ENCODE peak calls at places on chromosomes 7 and 10, in seven cellular contexts. K, F, U, G, V, O and J are unnamed samples.
A peak's percentile ranks its signal among the peaks of the same experiment; 100 is the strongest.

GRCh38 chr10:19707376-19707775 is 108.9 kb upstream of the PLXDC2 start:
- DNase-seq in K (no peak), F (no peak), U (peak; percentile 23), G (no peak), V (no peak), O (no peak), J (no peak)

GRCh38 chr10:66755474-66755873 is 170.4 kb upstream of the LRRTM3 start:
- DNase-seq in K (no peak), F (no peak), U (no peak), G (no peak), V (no peak), O (no peak), J (no peak)

GRCh38 chr7:20598479-20599419 is 16.7 kb upstream of the ABCB5 start:
- DNase-seq in K (no peak), F (peak; percentile 71), U (peak; percentile 81), G (no peak), V (peak; percentile 64), O (peak; percentile 51), J (peak; percentile 73)

GRCh38 chr7:54705436-54705835 is 53.6 kb downstream of the SEC61G start:
- DNase-seq in K (no peak), F (peak; percentile 37), U (peak; percentile 40), G (no peak), V (no peak), O (no peak), J (no peak)

GRCh38 chr10:133527779-133528271 is 662 bp downstream of the CYP2E1 start:
- DNase-seq in K (no peak), F (no peak), U (no peak), G (no peak), V (no peak), O (no peak), J (no peak)

GRCh38 chr7:10910447-10910846 is 63.2 kb upstream of the PHF14 start:
- DNase-seq in K (no peak), F (no peak), U (no peak), G (no peak), V (no peak), O (no peak), J (no peak)

GRCh38 chr10:23405540-23405939 is 33.3 kb upstream of the OTUD1 start:
- DNase-seq in K (no peak), F (peak; percentile 92), U (peak; percentile 82), G (no peak), V (peak; percentile 77), O (no peak), J (no peak)

GRCh38 chr10:61125560-61126250 is 181.7 kb upstream of the RHOBTB1 start:
- DNase-seq in K (no peak), F (no peak), U (no peak), G (no peak), V (no peak), O (no peak), J (no peak)

GRCh38 chr7:6395898-6396582 is 51.7 kb downstream of the DAGLB start:
- DNase-seq in K (no peak), F (no peak), U (no peak), G (no peak), V (no peak), O (no peak), J (no peak)

GRCh38 chr7:83925860-83926259 is 268.7 kb downstream of the SEMA3A start:
- DNase-seq in K (no peak), F (peak; percentile 18), U (no peak), G (no peak), V (no peak), O (no peak), J (no peak)

DNA sequence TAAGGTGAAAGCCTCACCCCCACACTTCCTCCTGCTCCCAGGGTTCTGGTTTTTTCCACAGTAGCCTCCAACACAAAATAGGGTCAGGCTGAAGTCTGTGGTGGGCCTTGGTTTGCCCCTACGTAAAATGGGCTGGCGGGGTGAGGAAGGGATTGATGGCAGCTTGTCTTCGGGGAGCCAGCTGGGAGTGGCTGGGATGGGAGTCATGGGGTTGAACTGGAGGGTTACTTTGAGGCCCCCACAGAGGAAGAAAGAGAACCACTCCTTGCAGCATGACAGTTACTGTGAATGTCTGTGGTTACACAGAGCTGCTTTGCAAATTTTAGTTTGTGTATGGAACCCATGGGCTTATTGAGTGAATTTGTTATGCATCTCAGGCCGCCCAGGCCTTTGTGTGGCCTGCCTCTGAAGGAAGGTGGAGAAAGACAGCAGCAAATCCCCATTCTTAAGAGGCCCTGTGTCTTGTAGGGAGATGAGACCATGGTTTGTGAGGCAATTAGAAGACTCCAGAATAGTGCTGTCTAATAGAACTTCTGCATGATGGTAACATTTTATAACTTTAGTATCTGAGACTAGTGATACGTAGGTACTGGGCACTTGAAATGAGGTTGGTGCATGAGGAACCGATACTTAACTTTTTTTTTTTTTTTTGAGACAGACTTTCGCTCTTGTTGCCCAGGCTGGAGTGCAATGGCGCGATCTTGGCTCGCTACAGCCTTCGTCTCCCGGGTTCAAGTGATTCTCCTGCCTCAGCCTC is 8.1 kb downstream of the TRIM8 start:
- DNase-seq in K (no peak), F (no peak), U (no peak), G (no peak), V (no peak), O (no peak), J (no peak)
- H2BK5ac ChIP-seq in K (no peak overlapping the region), F (no peak overlapping the region), U (no peak overlapping the region), G (no peak overlapping the region), V (no peak overlapping the region), O (peak overlapping the region; percentile 10), J (no peak overlapping the region)

GRCh38 chr7:73735526-73735905 is 3.1 kb downstream of the ABHD11 start:
- DNase-seq in K (no peak), F (no peak), U (no peak), G (no peak), V (no peak), O (no peak), J (no peak)

GRCh38 chr7:73737491-73738219 is 947 bp downstream of the ABHD11 start:
- DNase-seq in K (no peak), F (no peak), U (peak; percentile 35), G (no peak), V (no peak), O (no peak), J (no peak)

GRCh38 chr7:73736885-73737284 is 1.7 kb downstream of the ABHD11 start:
- DNase-seq in K (no peak), F (no peak), U (no peak), G (no peak), V (no peak), O (no peak), J (no peak)

GRCh38 chr7:73732397-73732796 is 6.2 kb downstream of the ABHD11 start:
- DNase-seq in K (no peak), F (no peak), U (no peak), G (no peak), V (no peak), O (no peak), J (no peak)

DNA sequence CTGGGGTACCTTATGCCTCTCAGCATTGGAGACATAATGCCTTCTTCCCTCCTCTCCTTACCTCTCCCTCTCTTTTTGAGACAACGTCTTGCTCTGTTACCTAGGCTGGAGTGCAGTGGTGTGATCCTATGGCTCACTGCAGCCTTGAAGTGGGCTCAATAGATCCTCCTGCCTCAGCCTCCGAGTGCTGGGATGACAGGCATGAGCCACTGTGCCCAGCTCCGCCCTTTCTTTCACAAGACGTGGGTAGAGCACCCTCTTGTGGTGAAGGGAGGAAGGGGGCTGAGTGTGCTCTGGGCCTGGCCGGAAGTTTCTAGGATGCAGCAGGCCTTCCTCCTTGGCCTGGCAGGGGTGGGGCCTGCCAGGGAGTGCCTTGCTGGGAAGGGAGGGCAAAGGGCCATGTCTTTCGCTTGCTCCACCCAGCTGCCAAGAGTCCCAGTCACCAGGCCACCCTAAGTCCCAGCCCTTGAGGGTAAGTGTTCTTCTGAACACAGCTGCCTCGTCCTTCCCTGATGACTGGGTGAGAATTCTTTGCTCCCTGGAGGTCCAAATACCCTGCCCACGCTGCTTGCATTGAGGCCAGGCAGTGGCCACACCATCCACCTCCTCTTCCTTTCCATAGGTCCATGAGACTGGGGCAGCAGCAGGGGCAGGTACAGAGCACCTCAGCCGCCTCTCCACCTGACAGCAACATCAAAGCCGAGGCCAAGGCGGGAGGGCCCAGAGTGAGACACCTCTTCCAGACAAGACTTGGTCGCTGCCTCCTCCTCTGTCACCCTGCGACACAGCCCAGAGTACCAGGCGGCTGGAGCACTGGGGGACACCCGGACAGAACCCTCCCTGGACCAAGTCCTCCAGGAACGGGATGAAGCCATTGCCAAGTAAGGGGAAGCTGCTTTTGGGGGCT is 3.7 kb downstream of the ABHD11 start:
- DNase-seq in K (peak; percentile 94), F (peak; percentile 72), U (peak; percentile 98), G (peak; percentile 91), V (peak; percentile 88), O (peak; percentile 76), J (peak; percentile 94)
- H2BK5ac ChIP-seq in K (no peak overlapping the region), F (peak overlapping the region; percentile 40), U (no peak overlapping the region), G (no peak overlapping the region), V (no peak overlapping the region), O (peak overlapping the region; percentile 44), J (no peak overlapping the region)

GRCh38 chr7:101233907-101234547 is 3.6 kb downstream of the CLDN15 start:
- DNase-seq in K (no peak), F (no peak), U (no peak), G (peak; percentile 60), V (no peak), O (no peak), J (peak; percentile 32)
- H2BK5ac ChIP-seq in K (no peak overlapping the region), F (no peak overlapping the region), U (no peak overlapping the region), G (no peak overlapping the region), V (no peak overlapping the region), O (no peak overlapping the region), J (no peak overlapping the region)

DNA sequence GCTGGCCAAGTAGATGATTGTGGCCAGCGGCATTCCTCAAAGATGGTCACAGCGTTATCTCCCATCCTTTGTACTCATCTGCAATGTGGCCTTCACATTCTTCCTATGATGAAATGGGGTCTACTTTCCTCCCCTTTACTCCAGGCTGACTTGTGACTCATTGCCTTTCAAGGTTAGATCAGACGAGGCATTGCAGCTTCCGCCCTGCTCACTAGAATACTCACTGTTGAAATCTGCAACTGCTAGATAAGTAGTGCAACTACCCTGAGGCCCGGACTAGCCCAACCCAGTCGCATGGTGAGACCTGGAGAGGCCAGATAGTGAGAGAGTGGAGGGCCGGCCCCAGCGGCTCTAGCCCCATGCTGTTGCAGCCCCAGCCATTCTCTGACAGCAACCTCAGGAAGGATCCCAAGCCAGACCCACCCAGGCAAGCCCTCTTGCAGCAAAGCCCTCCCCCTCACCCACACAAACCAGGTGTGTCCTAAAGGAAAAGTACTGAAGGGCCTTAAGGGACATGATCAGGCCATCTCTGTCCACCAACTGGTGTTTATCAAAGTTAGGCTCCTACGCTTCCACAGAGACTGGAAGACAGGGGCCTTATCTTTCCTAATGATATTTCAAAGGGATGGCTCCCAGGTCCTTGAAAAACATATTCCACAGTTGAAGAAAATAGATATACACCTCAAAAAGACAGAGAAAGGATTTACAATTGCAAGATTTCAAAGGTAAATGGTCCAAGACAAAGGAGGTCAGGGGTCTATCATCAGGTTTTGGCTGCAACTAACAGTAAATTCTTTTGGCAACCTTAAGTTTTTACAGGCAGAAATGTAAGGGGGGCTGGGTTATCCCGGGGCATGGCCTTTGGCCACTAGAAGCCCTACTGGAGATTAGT is 107.2 kb upstream of the TRIM24 start:
- DNase-seq in K (peak; percentile 34), F (no peak), U (peak; percentile 88), G (no peak), V (no peak), O (no peak), J (peak; percentile 58)
- H2BK5ac ChIP-seq in K (no peak overlapping the region), F (no peak overlapping the region), U (peak overlapping the region; percentile 80), G (no peak overlapping the region), V (no peak overlapping the region), O (no peak overlapping the region), J (no peak overlapping the region)